ENCODE peak calls at places on chromosomes 5 and 9, in nine cellular contexts. O, V, M, Y, G, U, N, D and A are unnamed samples.

GRCh38 chr5:26649000-26649399 is 389.4 kb downstream of the CDH9 start:
- DNase-seq in Y (no peak), V (no peak), N (no peak), M (no peak), O (no peak), G (no peak), U (no peak), D (no peak), A (no peak)

GRCh38 chr5:172565455-172565854 is 75.6 kb upstream of the NEURL1B start:
- DNase-seq in V (no peak), D (no peak), N (no peak), G (no peak), M (no peak), O (no peak), Y (no peak), U (no peak), A (no peak)

GRCh38 chr5:132611965-132612364 is 46.0 kb upstream of the IL13 start:
- DNase-seq in G (no peak), M (no peak), V (no peak), D (no peak), U (no peak), Y (no peak), O (no peak), N (no peak), A (no peak)

GRCh38 chr9:38419216-38419615 is 5.0 kb downstream of the IGFBPL1 start:
- DNase-seq in D (no peak), V (no peak), M (no peak), N (no peak), G (no peak), U (no peak), O (no peak), Y (no peak), A (no peak)

GRCh38 chr5:1758574-1758973 is 41.1 kb downstream of the MRPL36 start:
- DNase-seq in N (no peak), Y (no peak), M (no peak), O (no peak), U (no peak), G (no peak), D (no peak), V (no peak), A (no peak)

GRCh38 chr9:29865764-29866313 is 2292.6 kb upstream of the C9orf72 start:
- DNase-seq in V (no peak), M (no peak), O (no peak), G (no peak), Y (no peak), U (no peak), N (no peak), D (no peak), A (no peak)

GRCh38 chr5:72951850-72952468 is 3.9 kb upstream of the FCHO2 start:
- DNase-seq in G (peak), V (no peak), N (peak), O (peak), U (peak), D (no peak), Y (peak), M (no peak), A (no peak)

GRCh38 chr5:178416919-178417318 is 173.3 kb downstream of the COL23A1 start:
- DNase-seq in M (no peak), G (peak), D (no peak), N (peak), V (no peak), O (peak), U (peak), Y (peak), A (no peak)

GRCh38 chr9:84138543-84138942 is 157.9 kb downstream of the RMI1 start:
- DNase-seq in O (no peak), V (no peak), N (peak), U (no peak), D (no peak), Y (no peak), M (no peak), G (no peak), A (no peak)

GRCh38 chr9:76996700-76997099 is 22.8 kb upstream of the FOXB2 start:
- DNase-seq in O (peak), G (peak), U (peak), D (peak), M (peak), Y (no peak), V (no peak), N (peak), A (peak)

GRCh38 chr5:139146809-139147742 is 51.1 kb downstream of the SIL1 start:
- DNase-seq in M (no peak), O (no peak), G (no peak), Y (no peak), V (no peak), N (no peak), D (no peak), U (no peak), A (no peak)

GRCh38 chr9:93677641-93678136 is 101.3 kb downstream of the PHF2 start:
- DNase-seq in D (no peak), G (no peak), V (no peak), N (no peak), Y (no peak), O (no peak), U (no peak), M (no peak), A (no peak)

GRCh38 chr9:126399789-126400188 is 73.2 kb downstream of the MVB12B start:
- DNase-seq in V (no peak), G (no peak), M (no peak), N (no peak), U (no peak), O (no peak), Y (no peak), D (no peak), A (no peak)

GRCh38 chr9:101369286-101369685 is 15.5 kb downstream of the BAAT start:
- DNase-seq in M (no peak), D (no peak), O (peak), V (no peak), N (peak), G (peak), Y (no peak), U (no peak), A (no peak)

GRCh38 chr5:159713773-159714172 is 202.5 kb upstream of the ADRA1B start:
- DNase-seq in Y (no peak), M (no peak), U (no peak), G (no peak), V (no peak), D (no peak), O (no peak), N (no peak), A (no peak)

GRCh38 chr5:130267926-130268325 is 363.7 kb downstream of the CHSY3 start:
- DNase-seq in O (no peak), M (no peak), U (no peak), N (no peak), Y (no peak), G (no peak), D (no peak), V (no peak), A (no peak)

GRCh38 chr5:34686762-34687268 is 30.7 kb downstream of the RAI14 start:
- DNase-seq in V (no peak), N (peak), M (no peak), Y (peak), U (peak), D (no peak), O (peak), G (peak), A (no peak)

GRCh38 chr9:124285903-124286291 is 28.1 kb downstream of the NEK6 start:
- DNase-seq in O (peak), N (peak), V (no peak), M (peak), U (peak), D (no peak), G (peak), Y (peak), A (peak)

GRCh38 chr5:67493676-67494075 is 297.1 kb upstream of the CD180 start:
- DNase-seq in M (peak), O (no peak), V (no peak), D (peak), G (peak), N (peak), U (peak), Y (no peak), A (peak)

GRCh38 chr5:134245101-134245604 is 19.3 kb upstream of the PPP2CA start:
- DNase-seq in O (peak), V (no peak), Y (peak), D (peak), M (no peak), U (no peak), G (peak), N (peak), A (no peak)

GRCh38 chr9:127185931-127186781 is 63.7 kb upstream of the ANGPTL2 start:
- DNase-seq in O (no peak), M (no peak), Y (peak), N (peak), V (no peak), U (peak), D (peak), G (no peak), A (peak)

GRCh38 chr9:94770344-94770743 is 43.8 kb downstream of the AOPEP start:
- DNase-seq in N (no peak), Y (no peak), M (no peak), V (no peak), G (no peak), D (no peak), O (no peak), U (no peak), A (no peak)

GRCh38 chr9:18442629-18443491 is 31.1 kb upstream of the ADAMTSL1 start:
- DNase-seq in N (peak), O (peak), U (peak), Y (peak), G (peak), D (peak), V (no peak), M (peak), A (peak)

GRCh38 chr5:56816546-56817081 is 1.3 kb downstream of the MAP3K1 start:
- DNase-seq in N (peak), D (peak), Y (no peak), U (peak), M (peak), V (peak), G (peak), O (peak), A (peak)

GRCh38 chr9:129289883-129290282 is 111.8 kb upstream of the IER5L start:
- DNase-seq in D (no peak), V (no peak), O (no peak), U (no peak), Y (no peak), N (no peak), M (no peak), G (no peak), A (no peak)